ENCODE peak calls at places on chromosomes 2 and 18, in seven cellular contexts. Q is psoas muscle, E is Peyer's patch, C is IMR-90, X is osteoblast, B is A549, L is heart right ventricle. K is an unnamed sample. For H3K4me1, the result is how much of the 10 kb centered on the place peaks cover.

GRCh38 chr2:33312389-33312788 is 164.1 kb upstream of the RASGRP3 start:
- DNase-seq in Q (no peak), C (no peak), X (no peak), L (no peak), B (no peak), E (no peak), K (no peak)

GRCh38 chr2:192499476-192499875 is 304.7 kb upstream of the TMEFF2 start:
- DNase-seq in B (no peak), C (no peak), E (no peak), X (no peak), Q (no peak), L (no peak), K (no peak)

GRCh38 chr2:10995366-10995970 is 83.7 kb downstream of the KCNF1 start:
- DNase-seq in E (no peak), X (no peak), B (no peak), C (no peak), Q (no peak), L (no peak), K (no peak)

GRCh38 chr2:241036397-241036963 is 38.1 kb downstream of the SNED1 start:
- DNase-seq in Q (no peak), L (no peak), B (no peak), C (no peak), E (no peak), X (no peak), K (no peak)

GRCh38 chr2:120734930-120735611 is 597 bp upstream of the GLI2 start:
- DNase-seq in Q (no peak), E (peak), C (peak), X (no peak), L (no peak), B (no peak), K (no peak)

GRCh38 chr2:42868096-42868495 is 75.7 kb upstream of the HAAO start:
- DNase-seq in B (no peak), C (no peak), X (no peak), Q (no peak), L (no peak), E (no peak), K (no peak)

GRCh38 chr2:64879745-64880144 is 109.5 kb upstream of the SLC1A4 start:
- DNase-seq in C (no peak), L (no peak), B (no peak), Q (no peak), X (no peak), E (no peak), K (no peak)

GRCh38 chr2:181153886-181154285 is 173.5 kb downstream of the UBE2E3 start:
- DNase-seq in X (no peak), Q (no peak), C (no peak), E (no peak), L (no peak), B (no peak), K (no peak)

GRCh38 chr2:192126426-192126825 is 68.3 kb downstream of the TMEFF2 start:
- DNase-seq in B (no peak), Q (no peak), E (no peak), L (no peak), C (no peak), X (no peak), K (no peak)

GRCh38 chr18:36481201-36481657 is 183.7 kb downstream of the FHOD3 start:
- DNase-seq in E (no peak), Q (no peak), L (no peak), X (no peak), C (no peak), B (no peak), K (no peak)

GRCh38 chr2:158618859-158619490 is 162.2 kb downstream of the PKP4 start:
- DNase-seq in B (no peak), C (peak), E (no peak), Q (no peak), X (no peak), L (no peak), K (no peak)

GRCh38 chr2:205758051-205758450 is 75.8 kb downstream of the NRP2 start:
- DNase-seq in L (no peak), E (no peak), X (peak), C (peak), Q (no peak), B (peak), K (no peak)

GRCh38 chr2:177183860-177184259 is 28.7 kb upstream of the HNRNPA3 start:
- DNase-seq in Q (no peak), X (no peak), C (no peak), L (no peak), E (no peak), B (no peak), K (no peak)

GRCh38 chr2:238527565-238527964 is 100.8 kb downstream of the ASB1 start:
- DNase-seq in C (peak), X (peak), E (no peak), B (peak), Q (no peak), L (no peak), K (no peak)

GRCh38 chr2:241003047-241003360 is 4.6 kb downstream of the SNED1 start:
- DNase-seq in E (no peak), Q (no peak), X (peak), L (no peak), B (no peak), C (no peak), K (no peak)

GRCh38 chr2:30939354-30939753 is 132.1 kb upstream of the CAPN13 start:
- DNase-seq in B (no peak), E (no peak), C (no peak), L (no peak), X (no peak), Q (no peak), K (no peak)

GRCh38 chr2:45712538-45712937 is 61.1 kb downstream of the PRKCE start:
- DNase-seq in X (no peak), E (no peak), B (peak), Q (no peak), L (no peak), C (no peak), K (no peak)

GRCh38 chr18:39721712-39722111 is 2156.1 kb upstream of the CELF4 start:
- DNase-seq in L (no peak), B (no peak), Q (no peak), C (peak), X (no peak), E (no peak), K (no peak)

GRCh38 chr18:3584266-3584665 is 134.3 kb downstream of the TGIF1 start:
- DNase-seq in E (no peak), X (no peak), C (no peak), L (no peak), Q (no peak), B (no peak), K (no peak)

GRCh38 chr2:191036365-191036764 is 22.4 kb upstream of the STAT1 start:
- DNase-seq in L (no peak), Q (no peak), X (no peak), C (no peak), E (no peak), B (no peak), K (no peak)

GRCh38 chr2:171362396-171362795 is 71.4 kb downstream of the METTL8 start:
- DNase-seq in E (no peak), B (no peak), C (no peak), X (peak), Q (no peak), L (no peak), K (no peak)

GRCh38 chr2:54579682-54580349 is 123.7 kb downstream of the SPTBN1 start:
- DNase-seq in E (no peak), X (no peak), L (no peak), B (peak), Q (no peak), C (no peak), K (no peak)

GRCh38 chr2:48482774-48483173 is 47.2 kb upstream of the STON1 start:
- DNase-seq in B (no peak), E (no peak), L (no peak), Q (no peak), C (no peak), X (no peak), K (no peak)

GRCh38 chr2:216299130-216299529 is 73.2 kb downstream of the MARCHF4 start:
- DNase-seq in E (no peak), X (no peak), B (no peak), L (no peak), C (no peak), Q (no peak), K (no peak)

GRCh38 chr2:172496096-172496709 is 59.7 kb upstream of the PDK1 start:
- DNase-seq in L (no peak), X (no peak), E (no peak), B (no peak), C (no peak), Q (no peak), K (no peak)

GRCh38 chr2:228613133-228613532 is 431.6 kb upstream of the SPHKAP start:
- DNase-seq in X (peak), Q (no peak), L (no peak), C (peak), E (no peak), B (peak), K (no peak)

GRCh38 chr2:189492451-189492850 is 51.2 kb downstream of the WDR75 start:
- DNase-seq in Q (no peak), E (no peak), C (peak), B (no peak), L (no peak), X (peak), K (no peak)

GRCh38 chr2:8679827-8680731 is 1.8 kb upstream of the ID2 start:
- DNase-seq in B (peak), E (peak), L (peak), C (peak), Q (no peak), X (peak), K (no peak)

GRCh38 chr2:47660167-47660566 is 122.8 kb upstream of the MSH6 start:
- DNase-seq in E (no peak), C (no peak), X (no peak), Q (no peak), B (no peak), L (no peak), K (no peak)

GRCh38 chr2:37767051-37767450 is 95.6 kb upstream of the CDC42EP3 start:
- DNase-seq in E (no peak), Q (no peak), L (no peak), X (no peak), B (no peak), C (no peak), K (no peak)

GRCh38 chr18:303011-303410 is 35.2 kb upstream of the THOC1 start:
- DNase-seq in X (no peak), L (no peak), Q (no peak), C (no peak), E (no peak), B (no peak), K (no peak)

GRCh38 chr18:48310999-48311398 is 98.2 kb downstream of the ZBTB7C start:
- DNase-seq in Q (no peak), B (no peak), X (no peak), E (no peak), C (no peak), L (no peak), K (no peak)

GRCh38 chr2:144325086-144325485 is 194.8 kb downstream of the ZEB2 start:
- DNase-seq in Q (no peak), B (no peak), X (no peak), L (no peak), E (no peak), C (no peak), K (no peak)

GRCh38 chr2:12318427-12319057 is 398.2 kb upstream of the TRIB2 start:
- DNase-seq in L (no peak), X (no peak), Q (no peak), E (no peak), B (no peak), C (peak), K (no peak)

GRCh38 chr2:96109931-96110511 is 6.3 kb downstream of the ADRA2B start:
- DNase-seq in B (no peak), L (no peak), E (peak), X (peak), Q (no peak), C (no peak), K (no peak)

GRCh38 chr18:40824291-40824690 is 1130.7 kb upstream of the PIK3C3 start:
- DNase-seq in C (no peak), X (no peak), L (no peak), Q (no peak), B (no peak), E (no peak), K (no peak)

GRCh38 chr18:54069729-54070128 is 154.7 kb downstream of the MBD2 start:
- DNase-seq in B (no peak), C (no peak), X (no peak), Q (no peak), L (no peak), E (no peak), K (no peak)

GRCh38 chr2:112259509-112260294 is 4.9 kb upstream of the ZC3H8 start:
- DNase-seq in Q (peak), X (peak), B (peak), E (peak), C (peak), L (peak), K (peak)

GRCh38 chr2:55106148-55106547 is 55.9 kb upstream of the RTN4 start:
- DNase-seq in Q (no peak), C (peak), B (no peak), L (no peak), E (no peak), X (no peak), K (no peak)

GRCh38 chr2:169422120-169422519 is 57.2 kb upstream of the BBS5 start:
- DNase-seq in B (no peak), E (no peak), Q (no peak), X (no peak), L (no peak), C (no peak), K (no peak)

DNA sequence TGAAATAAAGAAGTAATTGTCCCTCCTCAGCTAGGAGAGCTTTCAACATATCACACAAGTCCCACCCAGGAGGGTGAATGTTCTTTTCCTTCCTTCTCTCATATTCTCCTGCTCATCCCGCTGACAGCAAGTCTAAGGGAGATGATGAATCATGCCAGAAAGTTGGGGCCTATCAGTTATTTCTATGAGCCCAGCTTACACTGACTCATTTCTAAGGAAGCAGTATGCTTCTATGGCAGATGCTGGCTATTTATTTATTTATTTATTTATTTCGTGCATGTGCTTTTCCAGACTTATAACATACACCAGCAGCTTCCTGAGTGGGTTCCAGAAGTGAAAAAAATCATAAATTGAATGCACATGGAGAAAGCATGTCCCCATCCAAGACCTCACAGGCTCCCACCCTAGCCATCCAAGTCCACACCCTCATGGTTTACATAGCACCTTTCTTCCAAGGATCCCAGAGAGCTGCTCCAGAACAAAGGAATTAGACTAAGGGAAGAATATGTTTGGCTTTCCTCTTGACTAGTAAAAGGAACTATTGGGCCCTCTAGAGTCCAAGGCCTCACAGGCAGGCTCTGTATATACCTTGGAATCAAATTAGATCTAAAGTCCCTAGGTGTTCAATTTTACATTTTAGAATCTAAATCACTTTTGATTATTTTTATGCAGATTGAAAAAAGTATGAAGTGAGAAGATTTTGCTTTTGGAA is 1074.2 kb upstream of the ZEB2 start:
- DNase-seq in B (peak), L (no peak), Q (no peak), X (peak), C (peak), E (no peak), K (no peak)
- TF ChIP-seq CTCF in B (no peak), L (no peak), Q (no peak), X (peak), C (no peak), E (no peak), K (no peak)

GRCh38 chr2:72917138-72917874 is at the start of gene EMX1:
- DNase-seq in B (peak), X (peak), E (peak), L (no peak), Q (no peak), C (no peak), K (no peak)

GRCh38 chr2:72915076-72915906 is 2.0 kb upstream of the EMX1 start:
- DNase-seq in L (no peak), B (no peak), E (no peak), X (no peak), C (no peak), Q (no peak), K (no peak)

GRCh38 chr2:72917875-72918660 is 749 bp downstream of the EMX1 start:
- DNase-seq in L (no peak), E (no peak), Q (no peak), C (no peak), B (no peak), X (peak), K (no peak)

GRCh38 chr2:72915907-72916742 is 1.2 kb upstream of the EMX1 start:
- DNase-seq in Q (no peak), E (peak), C (no peak), L (no peak), B (peak), X (peak), K (no peak)

DNA sequence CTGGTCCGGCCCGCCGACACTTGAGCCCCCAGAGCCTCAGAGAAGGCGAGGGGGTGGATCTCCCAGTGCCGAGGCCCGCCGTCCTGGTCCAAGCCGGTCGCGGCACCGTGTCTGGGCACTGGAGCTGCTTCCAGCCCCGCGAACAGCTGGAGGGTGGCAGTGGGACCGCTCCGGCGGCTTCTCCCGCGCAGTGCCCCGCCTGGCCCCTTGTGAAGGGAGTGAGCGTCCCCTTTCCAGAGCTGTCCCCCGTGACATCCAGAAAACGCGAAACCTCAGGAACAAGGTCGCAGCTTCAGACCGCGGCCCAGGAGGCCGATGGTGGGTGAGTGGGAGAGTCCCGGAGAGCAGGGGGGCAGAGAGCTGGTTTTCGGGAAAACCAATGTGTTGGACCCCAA is 579 bp upstream of the EMX1 start:
- DNase-seq in E (no peak), C (no peak), Q (no peak), L (no peak), X (peak), B (no peak), K (no peak)
- H3K4me1 ChIP-seq in E (under half), C (under half), Q (under half), L (under half), X (under half), B (under half), K (half or more)

DNA sequence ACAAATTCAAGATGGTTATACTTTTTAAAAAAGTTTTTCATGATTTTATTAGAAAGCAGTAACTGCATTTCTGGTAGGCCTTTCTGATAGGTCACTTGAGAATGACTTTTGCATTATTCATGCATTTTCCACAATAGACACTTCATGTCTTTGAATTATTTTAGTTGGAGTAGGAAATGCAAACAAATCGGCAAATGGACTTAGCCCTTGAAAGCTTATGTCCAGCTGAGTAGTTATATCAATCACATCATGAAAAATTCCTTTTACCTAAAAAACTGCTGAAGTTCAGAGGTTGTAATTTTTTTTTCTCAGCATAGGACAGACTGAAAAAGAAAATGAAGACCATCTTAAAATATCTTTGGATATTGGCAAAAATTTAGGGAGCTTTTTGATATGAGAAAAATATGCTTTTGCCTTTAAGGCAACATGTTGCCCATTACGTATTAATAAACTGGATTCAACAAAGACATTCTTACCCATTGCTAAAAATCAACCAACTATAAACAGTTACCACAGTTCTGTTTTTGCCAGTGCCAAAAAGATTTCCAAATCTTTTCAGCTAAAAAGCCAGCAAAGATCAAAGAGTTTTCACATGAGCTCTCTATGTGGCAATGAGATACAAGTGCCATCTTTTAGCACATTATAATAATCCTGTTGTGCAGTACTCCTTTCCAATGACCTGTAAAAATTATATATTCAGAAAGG is 45.5 kb upstream of the FRZB start:
- DNase-seq in X (no peak), Q (no peak), L (no peak), E (no peak), B (no peak), C (peak), K (no peak)
- H3K27ac ChIP-seq in X (no peak), Q (peak), L (no peak), E (no peak), B (no peak), C (no peak), K (no peak)

DNA sequence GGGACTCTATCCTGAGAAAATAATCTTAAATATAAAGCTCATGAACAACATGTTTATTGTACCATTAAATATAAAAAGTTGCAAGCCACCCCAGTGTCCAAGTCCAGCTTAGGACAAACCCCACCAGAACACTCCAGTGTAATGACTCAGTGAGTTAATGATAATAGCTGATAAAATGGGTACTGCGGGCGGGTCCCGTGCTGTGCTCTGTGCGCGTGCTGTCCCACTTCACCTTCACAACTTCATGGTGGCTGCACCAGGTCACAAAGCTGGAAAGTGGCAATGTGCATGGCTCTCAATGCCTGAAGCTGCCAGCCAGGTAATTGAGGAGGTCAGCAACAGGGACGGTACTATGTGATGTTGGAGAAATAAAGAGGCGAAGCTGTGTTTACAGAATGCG is 18.6 kb downstream of the DGKD start:
- DNase-seq in Q (no peak), C (no peak), L (no peak), E (no peak), X (no peak), B (no peak), K (no peak)
- TF ChIP-seq CTCF in Q (no peak), C (no peak), L (no peak), E (no peak), X (no peak), B (no peak), K (no peak)

GRCh38 chr2:159890945-159891588 is 93.1 kb upstream of the CD302 start:
- DNase-seq in Q (no peak), B (no peak), L (no peak), E (no peak), X (no peak), C (no peak), K (no peak)
- H3K4me1 ChIP-seq in Q (under half), B (under half), L (under half), E (under half), X (under half), C (under half), K (under half)